ENCODE peak calls at places on chromosomes 6 and 20, in four cellular contexts. P is HepG2, V is GM12878, O is K562. E is an unnamed sample.

GRCh38 chr6:151291145-151292055 is 51.6 kb downstream of the AKAP12 start:
- DNase-seq in P (no peak), V (no peak), O (no peak), E (no peak)

GRCh38 chr20:50504231-50504823 is 5.9 kb upstream of the PTPN1 start:
- DNase-seq in P (peak; percentile 37), V (no peak), O (peak; percentile 49), E (peak; percentile 26)

GRCh38 chr20:62063981-62064787 is 1.5 kb downstream of the TAF4 start:
- DNase-seq in P (peak; percentile 64), V (no peak), O (peak; percentile 56), E (peak; percentile 67)

GRCh38 chr20:19451591-19452295 is 239.3 kb downstream of the SLC24A3 start:
- DNase-seq in P (no peak), V (no peak), O (no peak), E (no peak)

GRCh38 chr6:72787521-72788031 is 165.7 kb downstream of the KCNQ5 start:
- DNase-seq in P (no peak), V (no peak), O (no peak), E (peak; percentile 64)

GRCh38 chr20:6870559-6870958 is 103.1 kb downstream of the BMP2 start:
- DNase-seq in P (no peak), V (no peak), O (no peak), E (no peak)

GRCh38 chr20:44544178-44544719 is 22.4 kb upstream of the SERINC3 start:
- DNase-seq in P (no peak), V (no peak), O (peak; percentile 47), E (no peak)

GRCh38 chr6:38579010-38579628 is 60.6 kb downstream of the BTBD9 start:
- DNase-seq in P (no peak), V (no peak), O (peak; percentile 28), E (no peak)

GRCh38 chr20:47487175-47487917 is 14.3 kb upstream of the NCOA3 start:
- DNase-seq in P (no peak), V (peak; percentile 99), O (peak; percentile 33), E (no peak)

GRCh38 chr6:94372229-94372628 is 952.9 kb upstream of the EPHA7 start:
- DNase-seq in P (no peak), V (no peak), O (no peak), E (no peak)

GRCh38 chr6:50819527-50819905 is 845 bp downstream of the TFAP2B start:
- DNase-seq in P (no peak), V (no peak), O (no peak), E (no peak)
- TF ChIP-seq CREB1 in P (no peak), V (no peak), O (no peak), E (no peak)

DNA sequence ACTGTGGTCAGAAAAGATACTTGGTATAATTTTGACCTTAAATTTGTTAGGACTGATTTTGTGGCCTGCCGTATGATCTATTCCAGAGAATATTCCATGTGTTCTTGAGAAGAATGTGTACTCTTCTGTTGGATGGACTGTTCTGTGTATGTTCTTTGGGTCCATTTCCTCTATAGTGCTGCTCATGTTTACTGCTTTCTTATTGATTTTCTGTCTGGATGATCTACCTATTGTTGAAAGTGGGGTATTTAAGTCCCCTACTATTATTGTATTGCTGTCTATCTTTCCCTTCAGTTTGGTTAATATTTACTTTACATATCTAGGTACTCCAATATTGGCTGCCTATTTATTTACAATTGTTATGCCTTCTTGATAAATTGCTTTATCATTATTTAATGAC is 298.4 kb downstream of the BCKDHB start:
- DNase-seq in P (no peak), V (no peak), O (no peak), E (no peak)
- TF ChIP-seq POLR2AphosphoS5 in P (no peak), V (no peak), O (no peak), E (no peak)

DNA sequence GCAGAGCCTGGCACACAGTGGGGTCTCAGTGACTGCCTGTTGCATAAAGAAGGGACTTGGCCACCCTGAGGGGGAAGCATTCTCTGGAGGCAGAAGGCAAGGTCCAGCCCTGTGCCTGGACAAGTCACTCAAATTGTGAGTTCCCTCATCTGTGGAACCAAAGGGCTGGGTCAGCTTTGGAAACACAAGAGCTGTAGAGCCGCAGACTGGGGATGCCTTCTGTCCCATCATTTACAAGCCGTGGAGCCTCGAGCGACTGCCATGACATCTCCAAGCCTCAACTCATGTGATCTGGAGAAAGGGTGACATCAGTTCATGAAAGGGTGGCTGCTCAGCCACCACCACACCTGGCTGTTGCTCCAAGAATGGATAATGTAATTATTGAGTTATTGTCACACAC is 20.4 kb upstream of the SIRPD start:
- DNase-seq in P (no peak), V (no peak), O (no peak), E (no peak)
- TF ChIP-seq CREB1 in P (no peak), V (no peak), O (no peak), E (no peak)

GRCh38 chr6:92504509-92504908 is 914.9 kb downstream of the EPHA7 start:
- DNase-seq in P (no peak), V (no peak), O (no peak), E (no peak)
- TF ChIP-seq POLR2AphosphoS5 in P (no peak), V (no peak), O (no peak), E (no peak)

GRCh38 chr6:47083586-47084047 is 41.5 kb upstream of the ADGRF1 start:
- DNase-seq in P (peak; percentile 86), V (no peak), O (no peak), E (no peak)
- TF ChIP-seq CREB1 in P (no peak), V (no peak), O (no peak), E (no peak)

GRCh38 chr6:161443868-161444267 is 170.0 kb upstream of the AGPAT4 start:
- DNase-seq in P (no peak), V (no peak), O (peak; percentile 24), E (peak; percentile 84)
- TF ChIP-seq POLR2AphosphoS5 in P (no peak), V (no peak), O (no peak), E (no peak)

DNA sequence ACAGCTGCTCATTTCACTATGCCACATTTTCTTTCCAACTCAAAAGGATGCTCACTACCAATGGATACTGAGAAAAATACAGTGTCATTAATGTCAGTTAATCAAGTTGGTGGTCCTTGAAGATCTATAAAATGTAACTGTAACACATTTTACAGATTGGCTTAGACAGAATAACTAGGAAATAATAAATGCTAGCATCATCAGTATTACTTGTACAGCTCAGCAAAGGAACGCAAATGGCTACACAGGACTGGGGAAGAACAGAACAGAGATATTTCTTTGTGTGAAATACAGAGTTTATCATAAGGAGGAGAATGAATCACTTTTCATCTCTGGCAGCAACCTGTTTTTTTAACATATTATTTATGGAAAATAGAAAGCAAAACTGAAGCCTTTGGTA is 8.2 kb upstream of the QKI start:
- DNase-seq in P (no peak), V (no peak), O (no peak), E (no peak)
- TF ChIP-seq CREB1 in P (no peak), V (no peak), O (no peak), E (no peak)

DNA sequence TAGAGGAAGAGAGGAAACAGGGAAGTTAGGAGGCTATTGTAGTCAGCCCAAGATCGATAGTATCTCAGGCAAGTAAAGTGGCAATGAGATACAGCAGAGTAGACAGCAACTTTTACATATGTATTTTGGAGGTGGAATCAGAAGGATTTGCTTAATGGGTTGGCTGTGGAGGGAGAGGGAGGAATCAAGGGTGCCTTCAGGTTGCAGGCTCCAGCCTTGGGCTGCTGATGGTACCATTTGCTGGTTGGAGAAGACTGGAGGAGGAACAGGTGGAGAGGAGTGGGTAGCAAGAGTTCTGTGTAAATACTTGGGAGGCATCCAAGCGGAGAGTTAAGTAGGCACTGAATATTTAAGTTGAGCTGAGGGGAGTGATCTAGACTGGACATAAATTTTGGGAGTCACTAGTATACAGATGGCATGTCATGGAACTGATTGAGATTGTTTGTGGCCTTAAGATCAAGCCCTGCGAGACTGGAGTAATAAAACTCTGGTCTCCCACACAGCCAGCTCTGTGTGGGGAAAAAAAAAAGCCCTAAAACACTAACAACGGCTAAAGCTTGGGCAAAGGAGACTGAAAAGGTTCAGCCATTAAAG is 5.3 kb downstream of the BICRAL start:
- DNase-seq in P (no peak), V (no peak), O (no peak), E (no peak)
- TF ChIP-seq POLR2AphosphoS5 in P (peak; percentile 6), V (no peak), O (peak; percentile 9), E (no peak)

GRCh38 chr6:169265486-169266131 is 12.0 kb upstream of the THBS2 start:
- DNase-seq in P (no peak), V (no peak), O (no peak), E (no peak)
- TF ChIP-seq CREB1 in P (no peak), V (no peak), O (no peak), E (no peak)